ENCODE peak calls at places on chromosomes 7 and 10, in six cellular contexts. D, Z, T, O, N and K are unnamed samples.
A peak's percentile ranks its signal among the peaks of the same experiment; 100 is the strongest.

GRCh38 chr10:44989621-44990301 is 11.0 kb upstream of the ZNF22 start:
- DNase-seq in Z (no peak), D (no peak), O (no peak), T (no peak), N (peak; percentile 44), K (no peak)

GRCh38 chr10:32680803-32681557 is 235.0 kb downstream of the CCDC7 start:
- DNase-seq in N (no peak), D (no peak), O (no peak), Z (no peak), T (no peak), K (no peak)

GRCh38 chr10:125222515-125222914 is 62.2 kb upstream of the CTBP2 start:
- DNase-seq in N (peak; percentile 44), D (no peak), O (no peak), Z (no peak), T (no peak), K (no peak)

GRCh38 chr7:63789378-63790176 is 209.1 kb upstream of the ZNF722 start:
- DNase-seq in O (no peak), T (no peak), N (no peak), D (no peak), Z (no peak), K (no peak)

GRCh38 chr10:133530506-133530905 is 3.3 kb downstream of the CYP2E1 start:
- DNase-seq in Z (no peak), D (no peak), N (no peak), T (no peak), O (no peak), K (no peak)

GRCh38 chr7:105256621-105257283 is 132.0 kb downstream of the SRPK2 start:
- DNase-seq in D (no peak), Z (no peak), T (no peak), N (no peak), O (no peak), K (no peak)

GRCh38 chr7:3207387-3207786 is 93.7 kb upstream of the SDK1 start:
- DNase-seq in T (no peak), D (no peak), O (no peak), N (peak; percentile 22), Z (no peak), K (no peak)

GRCh38 chr10:113099431-113100298 is 149.6 kb downstream of the TCF7L2 start:
- DNase-seq in Z (no peak), D (no peak), O (no peak), T (no peak), N (no peak), K (no peak)

GRCh38 chr7:338295-339061 is 48.5 kb downstream of the FOXL3 start:
- DNase-seq in N (no peak), Z (no peak), D (no peak), O (no peak), T (no peak), K (no peak)

GRCh38 chr10:102814873-102815661 is 22.1 kb downstream of the CYP17A1 start:
- DNase-seq in N (no peak), T (no peak), D (peak; percentile 34), Z (peak; percentile 90), O (no peak), K (no peak)

GRCh38 chr10:86295791-86296190 is 70.8 kb downstream of the GRID1 start:
- DNase-seq in Z (no peak), D (no peak), O (no peak), T (no peak), N (peak; percentile 28), K (no peak)

GRCh38 chr7:101163281-101164070 is 1.9 kb downstream of the VGF start:
- DNase-seq in D (peak; percentile 78), Z (no peak), N (peak; percentile 82), O (no peak), T (no peak), K (no peak)

GRCh38 chr10:86287966-86288579 is 78.5 kb downstream of the GRID1 start:
- DNase-seq in Z (no peak), N (peak; percentile 22), D (no peak), O (no peak), T (no peak), K (no peak)

GRCh38 chr10:132136689-132137088 is 50.1 kb upstream of the DPYSL4 start:
- DNase-seq in T (no peak), Z (no peak), O (no peak), N (no peak), D (no peak), K (no peak)

GRCh38 chr10:15809450-15809849 is 50.9 kb downstream of the MINDY3 start:
- DNase-seq in D (peak; percentile 51), N (no peak), T (no peak), O (no peak), Z (no peak), K (no peak)

GRCh38 chr10:73887038-73888015 is 13.0 kb upstream of the CAMK2G start:
- DNase-seq in Z (no peak), T (no peak), O (no peak), D (no peak), N (no peak), K (no peak)

GRCh38 chr10:75617485-75618155 is 186.2 kb downstream of the LRMDA start:
- DNase-seq in Z (no peak), D (no peak), N (no peak), T (no peak), O (no peak), K (no peak)

GRCh38 chr10:111578076-111578475 is 501.2 kb downstream of the ADRA2A start:
- DNase-seq in N (no peak), T (no peak), Z (no peak), O (no peak), D (no peak), K (no peak)

GRCh38 chr7:30428586-30429530 is 49.7 kb downstream of the NOD1 start:
- DNase-seq in O (no peak), D (no peak), Z (no peak), N (no peak), T (no peak), K (no peak)

GRCh38 chr7:30430777-30431176 is 47.8 kb downstream of the NOD1 start:
- DNase-seq in O (no peak), T (no peak), D (no peak), N (no peak), Z (no peak), K (no peak)

GRCh38 chr7:30430300-30430699 is 48.3 kb downstream of the NOD1 start:
- DNase-seq in Z (no peak), O (no peak), T (no peak), D (no peak), N (no peak), K (no peak)

GRCh38 chr7:30424536-30424935 is 54.0 kb downstream of the NOD1 start:
- DNase-seq in T (no peak), N (no peak), D (no peak), O (no peak), Z (no peak), K (no peak)

GRCh38 chr7:30427296-30428080 is 51.1 kb downstream of the NOD1 start:
- DNase-seq in N (no peak), Z (no peak), O (no peak), D (no peak), T (no peak), K (no peak)
- TF ChIP-seq POLR2AphosphoS5 in N (no peak), Z (no peak), O (no peak), D (no peak), T (no peak), K (no peak)

GRCh38 chr7:84181628-84182027 is 13.0 kb downstream of the SEMA3A start:
- DNase-seq in T (no peak), O (no peak), Z (no peak), D (no peak), N (no peak), K (no peak)

GRCh38 chr7:84175461-84175860 is 19.1 kb downstream of the SEMA3A start:
- DNase-seq in T (no peak), O (no peak), N (no peak), D (no peak), Z (no peak), K (no peak)

GRCh38 chr7:84182301-84182700 is 12.3 kb downstream of the SEMA3A start:
- DNase-seq in N (no peak), T (no peak), Z (no peak), O (no peak), D (no peak), K (no peak)

GRCh38 chr7:84176716-84177115 is 17.9 kb downstream of the SEMA3A start:
- DNase-seq in D (no peak), Z (no peak), T (no peak), N (no peak), O (no peak), K (no peak)

GRCh38 chr7:84178013-84178412 is 16.6 kb downstream of the SEMA3A start:
- DNase-seq in N (no peak), D (no peak), Z (peak; percentile 3), T (no peak), O (no peak), K (no peak)
- TF ChIP-seq TAF1 in N (no peak), D (no peak), Z (no peak), T (no peak), O (no peak), K (no peak)

GRCh38 chr7:36617408-36617807 is 106.9 kb downstream of the AOAH start:
- DNase-seq in D (no peak), Z (no peak), T (no peak), O (no peak), N (no peak), K (no peak)
- TF ChIP-seq POLR2A in D (no peak), Z (no peak), T (no peak), O (no peak), N (no peak), K (no peak)

GRCh38 chr10:5813091-5813340 is 218 bp downstream of the GDI2 start:
- DNase-seq in Z (no peak), T (no peak), D (no peak), N (no peak), O (no peak), K (no peak)

GRCh38 chr10:5816170-5816569 is 2.9 kb upstream of the GDI2 start:
- DNase-seq in O (no peak), Z (no peak), N (peak; percentile 24), T (peak; percentile 47), D (no peak), K (no peak)

GRCh38 chr10:5813341-5814109 is at the start of gene GDI2:
- DNase-seq in T (peak; percentile 82), O (peak; percentile 85), D (peak; percentile 97), N (peak; percentile 96), Z (peak; percentile 94), K (peak; percentile 89)

GRCh38 chr10:5812283-5813090 is 747 bp downstream of the GDI2 start:
- DNase-seq in O (no peak), T (no peak), N (peak; percentile 73), D (peak; percentile 53), Z (no peak), K (no peak)

DNA sequence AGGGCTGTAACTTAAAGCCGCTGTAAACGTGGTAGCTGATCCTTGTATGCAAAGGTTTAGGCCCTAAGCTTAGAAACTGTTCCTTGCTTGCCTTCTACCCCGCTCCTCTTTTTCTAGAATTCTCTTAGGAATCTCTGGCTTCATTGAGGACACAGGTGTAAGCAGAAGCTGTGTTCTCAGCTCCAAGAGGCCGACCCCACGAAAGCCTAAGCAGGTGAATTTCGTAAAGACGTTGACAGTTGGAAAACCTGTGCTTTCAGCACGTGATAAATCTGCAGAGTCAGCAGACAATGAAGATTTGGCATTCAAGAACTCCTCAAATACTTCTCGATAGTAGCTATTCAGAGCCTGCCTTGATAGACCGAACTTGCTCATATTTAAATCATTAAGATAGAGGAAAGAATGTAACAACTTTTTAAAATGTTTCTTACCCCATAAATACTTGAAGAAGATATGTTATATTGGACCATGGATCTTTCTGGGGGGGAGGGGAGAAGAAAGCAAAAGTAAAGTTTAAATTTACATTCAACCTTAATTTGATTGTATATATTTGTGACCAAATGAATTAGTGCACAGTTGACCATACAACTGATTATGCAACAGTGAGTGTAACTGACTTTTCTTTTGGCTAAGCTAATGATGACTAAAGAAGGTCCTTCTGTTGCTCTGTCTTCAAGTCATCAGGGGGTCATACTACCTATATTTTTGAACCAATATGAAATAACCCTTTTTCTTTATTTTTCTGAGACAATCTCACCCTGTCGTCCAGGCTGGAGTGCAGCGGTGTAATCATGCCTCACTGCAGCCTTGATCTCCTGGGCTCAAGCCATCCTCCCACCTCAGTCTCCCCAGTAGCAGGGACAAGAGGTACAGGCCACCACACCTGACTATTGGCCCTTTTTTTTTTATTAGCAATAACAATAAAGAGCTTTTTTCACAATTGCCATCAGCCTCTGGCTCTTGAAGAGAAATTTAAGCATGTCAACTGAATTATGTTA is 1.2 kb upstream of the GDI2 start:
- DNase-seq in N (no peak), D (peak; percentile 63), T (no peak), Z (no peak), O (no peak), K (no peak)
- TF ChIP-seq POLR2AphosphoS5 in N (peak; percentile 78), D (no peak), T (peak; percentile 19), Z (no peak), O (no peak), K (no peak)